ENCODE peak calls at places on chromosomes 1 and 21, in five cellular contexts. V is HepG2, F is tibial nerve, E is heart left ventricle, S is upper lobe of left lung. B is an unnamed sample.

GRCh38 chr1:6612641-6613360 is 730 bp upstream of the PHF13 start:
- DNase-seq in E (peak; percentile 65), F (peak; percentile 44), V (peak; percentile 23), S (no peak), B (peak; percentile 54)

GRCh38 chr1:56506314-56506743 is 73.0 kb downstream of the PLPP3 start:
- DNase-seq in F (no peak), E (peak; percentile 32), V (no peak), S (no peak), B (no peak)

GRCh38 chr1:30322859-30323257 is 400.5 kb downstream of the MATN1 start:
- DNase-seq in F (no peak), S (peak; percentile 25), V (no peak), E (no peak), B (no peak)

GRCh38 chr1:76219589-76219914 is 145.0 kb downstream of the ST6GALNAC3 start:
- DNase-seq in V (no peak), S (no peak), E (no peak), F (no peak), B (no peak)

GRCh38 chr21:32348604-32349332 is 44.0 kb downstream of the URB1 start:
- DNase-seq in S (no peak), E (no peak), F (no peak), V (no peak), B (no peak)

GRCh38 chr1:59705849-59706599 is 108.7 kb upstream of the HOOK1 start:
- DNase-seq in V (no peak), E (no peak), F (no peak), S (no peak), B (peak; percentile 9)

GRCh38 chr1:87521446-87521845 is 192.8 kb downstream of the LMO4 start:
- DNase-seq in F (no peak), V (no peak), E (no peak), S (no peak), B (no peak)

GRCh38 chr1:167782946-167783345 is 61.2 kb downstream of the MPZL1 start:
- DNase-seq in S (no peak), F (no peak), E (no peak), V (no peak), B (no peak)

GRCh38 chr1:231338270-231339128 is at the start of gene SPRTN:
- DNase-seq in E (no peak), V (no peak), S (peak; percentile 94), F (peak; percentile 5), B (no peak)

GRCh38 chr1:231603598-231604275 is 22.9 kb upstream of the DISC1 start:
- DNase-seq in E (no peak), V (peak; percentile 69), S (no peak), F (peak; percentile 35), B (peak; percentile 27)

GRCh38 chr1:118075116-118075515 is 109.9 kb downstream of the SPAG17 start:
- DNase-seq in V (no peak), E (no peak), F (no peak), S (no peak), B (no peak)

GRCh38 chr1:22526677-22527076 is 36.6 kb upstream of the EPHA8 start:
- DNase-seq in V (no peak), E (no peak), F (no peak), S (no peak), B (no peak)

GRCh38 chr1:220761688-220762427 is 13.7 kb downstream of the MTARC2 start:
- DNase-seq in E (no peak), S (no peak), V (peak; percentile 18), F (no peak), B (no peak)

GRCh38 chr1:153985984-153986761 is at the start of gene RAB13:
- DNase-seq in E (peak; percentile 89), F (peak; percentile 78), S (peak; percentile 91), V (peak; percentile 81), B (peak; percentile 91)
- TF ChIP-seq POLR2A in E (no peak), F (no peak), S (peak; percentile 60), V (peak; percentile 63), B (peak; percentile 46)

GRCh38 chr1:230090194-230090711 is 23.2 kb downstream of the GALNT2 start:
- DNase-seq in F (no peak), S (no peak), E (no peak), V (peak; percentile 53), B (no peak)
- H3K4me3 ChIP-seq in F (no peak overlapping the region), S (no peak overlapping the region), E (no peak overlapping the region), V (no peak overlapping the region), B (no peak overlapping the region)

DNA sequence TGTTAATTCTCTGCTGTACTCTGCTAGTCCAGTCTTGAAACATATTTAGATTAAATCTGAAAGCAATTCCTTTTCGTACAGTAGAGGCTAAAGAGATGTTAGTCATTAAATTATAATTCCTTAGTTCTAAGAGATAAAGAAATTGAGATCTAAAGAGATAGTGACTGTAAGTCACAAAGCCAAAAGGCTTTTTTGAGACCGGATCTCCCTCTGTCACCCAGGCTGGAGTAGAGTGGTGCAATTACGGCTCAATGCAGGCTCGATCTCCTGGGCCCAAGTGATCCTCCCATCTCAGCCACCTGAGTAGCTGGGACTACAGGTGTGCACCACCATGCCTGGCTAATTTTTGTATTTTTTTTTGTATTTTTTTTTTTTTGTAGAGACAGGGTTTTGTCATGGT is 64.7 kb downstream of the TPR start:
- DNase-seq in F (no peak), E (no peak), S (no peak), V (no peak), B (no peak)
- TF ChIP-seq POLR2A in F (no peak), E (no peak), S (no peak), V (no peak), B (no peak)

DNA sequence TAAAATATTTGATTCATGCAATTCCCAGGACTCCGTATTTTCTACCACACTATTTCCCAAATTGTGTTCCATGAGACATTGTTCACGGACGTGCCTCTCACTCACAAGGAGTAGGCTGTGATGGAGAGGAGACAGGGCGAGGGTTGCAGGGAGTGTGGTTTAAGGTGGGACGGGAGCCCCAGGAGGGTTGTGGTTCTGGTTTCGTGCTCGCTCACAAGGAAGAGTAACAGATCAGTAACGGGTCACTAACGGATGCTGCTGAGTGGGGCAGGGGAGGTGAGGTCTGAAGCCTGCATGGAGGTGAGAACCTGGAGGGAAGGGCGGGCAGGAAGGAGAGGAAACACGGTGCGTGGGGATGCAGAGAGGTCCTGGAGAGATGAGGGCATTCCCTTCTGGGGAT is 28.8 kb downstream of the TFF3 start:
- DNase-seq in E (no peak), F (no peak), V (no peak), S (no peak), B (no peak)
- H3K4me3 ChIP-seq in E (no peak overlapping the region), F (no peak overlapping the region), V (no peak overlapping the region), S (no peak overlapping the region), B (no peak overlapping the region)

GRCh38 chr1:7704214-7705047 is 66.7 kb upstream of the VAMP3 start:
- DNase-seq in F (peak; percentile 94), V (peak; percentile 77), S (peak; percentile 99), E (peak; percentile 95), B (peak; percentile 91)
- TF ChIP-seq POLR2A in F (peak; percentile 65), V (peak; percentile 61), S (peak; percentile 59), E (no peak), B (peak; percentile 63)

GRCh38 chr1:3652538-3653285 is 396 bp downstream of the TP73 start:
- DNase-seq in F (no peak), E (no peak), V (peak; percentile 9), S (peak; percentile 88), B (no peak)

GRCh38 chr1:3651939-3652537 is at the start of gene TP73:
- DNase-seq in V (no peak), E (peak; percentile 33), S (peak; percentile 88), F (no peak), B (peak; percentile 41)

GRCh38 chr1:3651011-3651938 is 1.0 kb upstream of the TP73 start:
- DNase-seq in V (no peak), E (no peak), S (peak; percentile 86), F (no peak), B (no peak)

GRCh38 chr1:3654549-3655281 is 2.4 kb downstream of the TP73 start:
- DNase-seq in V (no peak), S (no peak), F (no peak), E (no peak), B (no peak)

GRCh38 chr1:3653286-3653618 is 936 bp downstream of the TP73 start:
- DNase-seq in E (no peak), V (no peak), S (no peak), F (no peak), B (no peak)
- H3K4me3 ChIP-seq in E (no peak overlapping the region), V (peak overlapping the region; percentile 58), S (no peak overlapping the region), F (no peak overlapping the region), B (no peak overlapping the region)

B was measured in thyroid gland.